ENCODE peak calls at places on chromosome 16, in eight cellular contexts. E is stimulated activated CD8-positive, alpha-beta memory T cell treated with anti-CD3 and anti-CD28 coated beads, Interleukin-4, amount 100 ng/mL, for 4 hours; Z is HuH-7; N is NK-92 treated with Interleukin-12 subunit alpha and Interleukin-12 subunit beta, amount 100 ng/mL, for 24 hours; D is dermis microvascular lymphatic vessel endothelial cell; O is NCI-H1048; H is ACHN; W is NCI-H1092. P is an unnamed sample.

GRCh38 chr16:49488740-49489525 is 115.3 kb downstream of the C16orf78 start:
- DNase-seq in E (no peak), Z (no peak), N (no peak), D (no peak), O (no peak), H (no peak), W (no peak), P (no peak)

GRCh38 chr16:52078716-52079655 is 468.0 kb downstream of the TOX3 start:
- DNase-seq in E (no peak), Z (no peak), N (no peak), D (no peak), O (no peak), H (no peak), W (peak; percentile 23), P (no peak)

GRCh38 chr16:70432800-70433455 is 6.0 kb downstream of the ST3GAL2 start:
- DNase-seq in E (no peak), Z (no peak), N (no peak), D (no peak), O (no peak), H (no peak), W (no peak), P (no peak)

GRCh38 chr16:79707867-79708266 is 107.3 kb upstream of the MAF start:
- DNase-seq in E (no peak), Z (no peak), N (no peak), D (no peak), O (no peak), H (no peak), W (no peak), P (no peak)

GRCh38 chr16:1863681-1864460 is 8.1 kb downstream of the MEIOB start:
- DNase-seq in E (no peak), Z (no peak), N (no peak), D (peak; percentile 50), O (no peak), H (peak; percentile 47), W (no peak), P (no peak)

GRCh38 chr16:25135239-25135878 is 23.8 kb downstream of the LCMT1 start:
- DNase-seq in E (no peak), Z (no peak), N (no peak), D (peak; percentile 9), O (no peak), H (peak; percentile 83), W (no peak), P (no peak)

GRCh38 chr16:66344533-66345145 is 21.9 kb upstream of the CDH5 start:
- DNase-seq in E (no peak), Z (peak; percentile 26), N (no peak), D (peak; percentile 60), O (no peak), H (peak; percentile 46), W (no peak), P (no peak)

GRCh38 chr16:89828199-89828869 is at the start of gene SPIRE2:
- DNase-seq in E (peak; percentile 30), Z (peak; percentile 77), N (no peak), D (peak; percentile 82), O (no peak), H (peak; percentile 86), W (no peak), P (no peak)

GRCh38 chr16:85778873-85779272 is 20.5 kb downstream of the EMC8 start:
- DNase-seq in E (peak; percentile 12), Z (no peak), N (no peak), D (peak; percentile 87), O (no peak), H (no peak), W (no peak), P (no peak)

GRCh38 chr16:25124503-25124902 is 13.0 kb downstream of the LCMT1 start:
- DNase-seq in E (no peak), Z (no peak), N (no peak), D (no peak), O (no peak), H (no peak), W (no peak), P (no peak)

GRCh38 chr16:47320546-47321315 is 140.1 kb downstream of the ITFG1 start:
- DNase-seq in E (no peak), Z (no peak), N (no peak), D (no peak), O (no peak), H (no peak), W (no peak), P (no peak)

GRCh38 chr16:3401719-3402397 is 843 bp downstream of the ZNF174 start:
- DNase-seq in E (no peak), Z (peak; percentile 11), N (no peak), D (no peak), O (no peak), H (no peak), W (peak; percentile 8), P (no peak)

GRCh38 chr16:19410435-19411153 is 7.1 kb upstream of the TMC5 start:
- DNase-seq in E (no peak), Z (peak; percentile 33), N (no peak), D (peak; percentile 7), O (no peak), H (peak; percentile 15), W (peak; percentile 14), P (no peak)

GRCh38 chr16:49644143-49644460 is 211.8 kb downstream of the ZNF423 start:
- DNase-seq in E (no peak), Z (no peak), N (no peak), D (no peak), O (no peak), H (no peak), W (no peak), P (no peak)

GRCh38 chr16:3982216-3982615 is 101.7 kb upstream of the CREBBP start:
- DNase-seq in E (no peak), Z (no peak), N (no peak), D (no peak), O (no peak), H (no peak), W (no peak), P (no peak)

GRCh38 chr16:559021-559380 is 1.2 kb upstream of the PRR35 start:
- DNase-seq in E (no peak), Z (no peak), N (no peak), D (no peak), O (no peak), H (no peak), W (no peak), P (no peak)

GRCh38 chr16:12002447-12003006 is 26.0 kb downstream of the SNX29 start:
- DNase-seq in E (no peak), Z (no peak), N (no peak), D (peak; percentile 79), O (no peak), H (no peak), W (peak; percentile 48), P (no peak)

GRCh38 chr16:67926181-67926742 is 5.4 kb downstream of the CTRL start:
- DNase-seq in E (no peak), Z (no peak), N (no peak), D (peak; percentile 88), O (no peak), H (no peak), W (peak; percentile 90), P (no peak)

GRCh38 chr16:72291531-72291981 is 119.6 kb upstream of the PMFBP1 start:
- DNase-seq in E (no peak), Z (no peak), N (no peak), D (peak; percentile 84), O (no peak), H (peak; percentile 86), W (no peak), P (no peak)

GRCh38 chr16:64864232-64864803 is 257.5 kb downstream of the CDH11 start:
- DNase-seq in E (no peak), Z (no peak), N (no peak), D (no peak), O (no peak), H (peak; percentile 44), W (no peak), P (no peak)

GRCh38 chr16:57532251-57532625 is 4.1 kb downstream of the CCDC102A start:
- DNase-seq in E (no peak), Z (peak; percentile 1), N (no peak), D (no peak), O (no peak), H (no peak), W (no peak), P (no peak)

GRCh38 chr16:14098081-14098480 is 27.0 kb downstream of the MRTFB start:
- DNase-seq in E (no peak), Z (no peak), N (no peak), D (no peak), O (no peak), H (no peak), W (no peak), P (no peak)

GRCh38 chr16:86229866-86230656 is 280.3 kb upstream of the FOXF1 start:
- DNase-seq in E (no peak), Z (no peak), N (no peak), D (no peak), O (no peak), H (no peak), W (no peak), P (no peak)

GRCh38 chr16:2091722-2092620 is 43.7 kb downstream of the PKD1 start:
- DNase-seq in E (no peak), Z (no peak), N (no peak), D (peak; percentile 10), O (no peak), H (no peak), W (no peak), P (no peak)

GRCh38 chr16:24851700-24852099 is 5.9 kb downstream of the SLC5A11 start:
- DNase-seq in E (no peak), Z (no peak), N (no peak), D (no peak), O (no peak), H (no peak), W (no peak), P (no peak)

GRCh38 chr16:68644303-68644702 is 807 bp upstream of the CDH3 start:
- DNase-seq in E (no peak), Z (no peak), N (no peak), D (no peak), O (no peak), H (no peak), W (no peak), P (no peak)

GRCh38 chr16:83351846-83352245 is 455.9 kb upstream of the HSBP1 start:
- DNase-seq in E (no peak), Z (no peak), N (no peak), D (no peak), O (no peak), H (no peak), W (no peak), P (no peak)

GRCh38 chr16:51321251-51321650 is 170.2 kb upstream of the SALL1 start:
- DNase-seq in E (no peak), Z (no peak), N (no peak), D (no peak), O (no peak), H (no peak), W (no peak), P (no peak)

GRCh38 chr16:49663081-49664057 is 192.5 kb downstream of the ZNF423 start:
- DNase-seq in E (no peak), Z (no peak), N (no peak), D (peak; percentile 17), O (no peak), H (no peak), W (peak; percentile 14), P (no peak)

GRCh38 chr16:23436992-23437391 is 16.0 kb downstream of the COG7 start:
- DNase-seq in E (no peak), Z (no peak), N (no peak), D (no peak), O (no peak), H (no peak), W (no peak), P (no peak)

GRCh38 chr16:85929259-85929704 is 30.3 kb downstream of the IRF8 start:
- DNase-seq in E (no peak), Z (no peak), N (no peak), D (no peak), O (no peak), H (peak; percentile 5), W (no peak), P (no peak)

GRCh38 chr16:65704866-65705265 is 583.0 kb upstream of the CDH11 start:
- DNase-seq in E (no peak), Z (no peak), N (no peak), D (no peak), O (no peak), H (peak; percentile 15), W (no peak), P (no peak)